ENCODE peak calls at places on chromosomes 2 and 18, in eight cellular contexts. B is stimulated activated CD4-positive, alpha-beta T cell treated with anti-CD3 and anti-CD28 coated beads, Interleukin-15, amount 100 ng/mL, for 24 hours; Z is AG04449; J is IMR-90; L is ACHN; D is ascending aorta; A is left cardiac atrium; T is stromal cell of bone marrow. W is an unnamed sample.

GRCh38 chr2:235006461-235006860 is 54.6 kb downstream of the SH3BP4 start:
- DNase-seq in A (no peak), D (no peak), J (no peak), L (no peak), T (no peak), B (no peak), Z (no peak), W (no peak)

GRCh38 chr2:20617081-20617575 is 33.8 kb downstream of the HS1BP3 start:
- DNase-seq in T (no peak), Z (no peak), D (peak; percentile 27), J (no peak), B (no peak), A (peak; percentile 86), L (no peak), W (peak; percentile 68)

GRCh38 chr2:227865281-227865680 is 6.2 kb upstream of the DAW1 start:
- DNase-seq in L (no peak), D (no peak), A (no peak), Z (no peak), J (no peak), T (no peak), B (no peak), W (no peak)

GRCh38 chr2:54936766-54937165 is 113.5 kb downstream of the RTN4 start:
- DNase-seq in Z (no peak), A (no peak), B (no peak), D (no peak), L (no peak), J (no peak), T (no peak), W (no peak)

GRCh38 chr2:231854616-231855125 is 68.4 kb downstream of the COPS7B start:
- DNase-seq in D (no peak), L (no peak), Z (no peak), T (no peak), J (no peak), B (no peak), A (no peak), W (no peak)

GRCh38 chr2:217978536-217979150 is 24.2 kb downstream of the TNS1 start:
- DNase-seq in D (no peak), B (no peak), A (no peak), J (no peak), L (peak; percentile 44), Z (no peak), T (no peak), W (peak; percentile 91)

GRCh38 chr2:155633060-155633839 is 699.3 kb downstream of the NR4A2 start:
- DNase-seq in D (no peak), A (no peak), Z (no peak), T (no peak), B (no peak), L (no peak), J (no peak), W (no peak)

GRCh38 chr18:20971886-20972267 is 139.7 kb downstream of the ROCK1 start:
- DNase-seq in T (peak; percentile 22), L (peak; percentile 33), B (no peak), J (peak; percentile 19), D (no peak), A (no peak), Z (no peak), W (peak; percentile 37)

GRCh38 chr2:144703852-144704324 is 184.0 kb upstream of the ZEB2 start:
- DNase-seq in D (no peak), L (peak; percentile 7), A (peak; percentile 24), B (no peak), T (peak; percentile 63), J (peak; percentile 61), Z (peak; percentile 9), W (no peak)

GRCh38 chr2:164032995-164033394 is 297.2 kb upstream of the FIGN start:
- DNase-seq in D (no peak), A (no peak), Z (no peak), T (no peak), J (no peak), B (no peak), L (no peak), W (no peak)

GRCh38 chr2:72126186-72127100 is 21.2 kb downstream of the CYP26B1 start:
- DNase-seq in Z (no peak), D (no peak), T (no peak), B (no peak), A (no peak), L (no peak), J (no peak), W (no peak)

GRCh38 chr2:42613281-42614064 is 45.0 kb downstream of the MTA3 start:
- DNase-seq in D (no peak), T (no peak), A (no peak), L (no peak), Z (no peak), B (no peak), J (no peak), W (no peak)

GRCh38 chr2:207616185-207616584 is 9.0 kb downstream of the METTL21A start:
- DNase-seq in Z (no peak), A (no peak), B (no peak), D (no peak), L (peak; percentile 13), T (no peak), J (peak; percentile 80), W (no peak)

GRCh38 chr2:174121178-174121577 is 127.2 kb downstream of the OLA1 start:
- DNase-seq in A (no peak), T (no peak), D (no peak), L (no peak), Z (no peak), B (no peak), J (no peak), W (no peak)

GRCh38 chr2:186456941-186457340 is 29.1 kb upstream of the ZC3H15 start:
- DNase-seq in Z (peak; percentile 78), D (no peak), J (peak; percentile 92), B (no peak), L (no peak), T (peak; percentile 29), A (no peak), W (no peak)

GRCh38 chr2:6412533-6413085 is 453.1 kb downstream of the CMPK2 start:
- DNase-seq in D (no peak), T (peak; percentile 47), B (no peak), A (no peak), L (peak; percentile 12), Z (no peak), J (peak; percentile 66), W (no peak)

GRCh38 chr18:62131305-62131909 is 55.4 kb downstream of the PIGN start:
- DNase-seq in B (peak; percentile 73), L (peak; percentile 52), J (peak; percentile 76), T (peak; percentile 37), D (no peak), Z (no peak), A (peak; percentile 50), W (peak; percentile 63)

W was measured in iPS-NIHi11.